ENCODE peak calls at places on chromosomes 13 and 19, in seven cellular contexts. J is DMS79; O is epithelial cell of esophagus; N is stimulated activated CD4-positive, alpha-beta T cell treated with anti-CD3 and anti-CD28 coated beads, Interleukin-2, amount 100 ng/mL, for 48 hours; A is activated gamma-delta T cell treated with Interleukin-2 at 50 U/mL for 16 hours; L is activated naive CD4-positive, alpha-beta T cell; U is stomach. E is an unnamed sample.

GRCh38 chr19:35266149-35266903 is 2.4 kb upstream of the USF2 start:
- DNase-seq in N (no peak), L (no peak), A (no peak), O (no peak), J (no peak), U (no peak), E (peak; percentile 37)

GRCh38 chr13:41224113-41225110 is 30.0 kb upstream of the KBTBD7 start:
- DNase-seq in A (no peak), O (peak; percentile 38), N (no peak), U (no peak), L (no peak), J (no peak), E (no peak)

GRCh38 chr13:79678100-79678499 is 197.1 kb downstream of the NDFIP2 start:
- DNase-seq in J (no peak), N (no peak), O (peak; percentile 34), A (no peak), L (no peak), U (no peak), E (no peak)

GRCh38 chr13:76307157-76307556 is 579.0 kb downstream of the KCTD12 start:
- DNase-seq in L (no peak), A (no peak), J (no peak), O (no peak), N (no peak), U (no peak), E (no peak)

GRCh38 chr13:102799544-102800144 is 725 bp downstream of the BIVM start:
- DNase-seq in J (no peak), A (peak; percentile 5), N (peak; percentile 13), O (no peak), U (peak; percentile 29), L (peak; percentile 3), E (peak; percentile 78)

GRCh38 chr19:46478356-46478986 is 7.1 kb upstream of the PNMA8A start:
- DNase-seq in L (no peak), O (no peak), A (no peak), U (no peak), N (no peak), J (no peak), E (no peak)

GRCh38 chr19:46574533-46574932 is 26.6 kb upstream of the CALM3 start:
- DNase-seq in U (no peak), J (no peak), L (no peak), O (no peak), A (no peak), N (peak; percentile 13), E (no peak)

GRCh38 chr19:12987781-12988180 is 7.5 kb upstream of the NFIX start:
- DNase-seq in A (no peak), L (no peak), O (no peak), J (peak; percentile 39), U (no peak), N (no peak), E (no peak)

GRCh38 chr13:98746968-98747367 is 5.5 kb downstream of the SLC15A1 start:
- DNase-seq in J (no peak), L (no peak), N (no peak), A (no peak), U (no peak), O (peak; percentile 73), E (no peak)

GRCh38 chr13:74135306-74136088 is 1.3 kb upstream of the KLF12 start:
- DNase-seq in L (peak; percentile 22), J (peak; percentile 43), A (peak; percentile 59), U (peak; percentile 68), O (peak; percentile 76), N (peak; percentile 61), E (peak; percentile 88)

E was measured in type B pancreatic cell.